ENCODE peak calls at places on chromosomes 11 and 22, in four cellular contexts. T is brain microvascular endothelial cell, A is pancreas, I is cardiac muscle cell. E is an unnamed sample.

GRCh38 chr11:117657801-117658200 is 139.2 kb downstream of the DSCAML1 start:
- DNase-seq in I (no peak), T (no peak), A (no peak), E (no peak)

GRCh38 chr11:80282643-80283042 is 841.8 kb upstream of the TENM4 start:
- DNase-seq in T (no peak), I (no peak), A (no peak), E (no peak)

GRCh38 chr22:32354360-32355351 is 3.0 kb upstream of the RFPL3 start:
- DNase-seq in A (no peak), T (peak), I (peak), E (no peak)

GRCh38 chr22:49788492-49788891 is 39.2 kb downstream of the BRD1 start:
- DNase-seq in A (no peak), T (no peak), I (peak), E (peak)

GRCh38 chr11:103395612-103396011 is 286.4 kb downstream of the DYNC2H1 start:
- DNase-seq in T (peak), A (no peak), I (peak), E (no peak)

GRCh38 chr11:23674866-23675265 is 814.6 kb upstream of the CCDC179 start:
- DNase-seq in T (no peak), I (no peak), A (no peak), E (no peak)

GRCh38 chr22:26737262-26737661 is 79.9 kb downstream of the MIAT start:
- DNase-seq in A (no peak), T (no peak), I (no peak), E (no peak)

GRCh38 chr22:26805131-26805530 is 147.7 kb downstream of the MIAT start:
- DNase-seq in A (no peak), I (no peak), T (no peak), E (no peak)

GRCh38 chr11:102244681-102245409 is 72.4 kb upstream of the BIRC3 start:
- DNase-seq in A (no peak), I (peak), T (peak), E (no peak)

GRCh38 chr22:30262917-30263741 is 3.5 kb downstream of the OSM start:
- DNase-seq in A (peak), I (peak), T (no peak), E (peak)

GRCh38 chr11:13761250-13761649 is 92.8 kb downstream of the FAR1 start:
- DNase-seq in A (no peak), T (peak), I (no peak), E (no peak)

GRCh38 chr11:35237860-35238715 is 99.1 kb downstream of the CD44 start:
- DNase-seq in I (peak), T (peak), A (no peak), E (no peak)

GRCh38 chr22:28829358-28830181 is 29.2 kb upstream of the XBP1 start:
- DNase-seq in A (peak), T (peak), I (peak), E (peak)
- H3K27ac ChIP-seq in A (peak), T (no peak), I (peak), E (peak)

DNA sequence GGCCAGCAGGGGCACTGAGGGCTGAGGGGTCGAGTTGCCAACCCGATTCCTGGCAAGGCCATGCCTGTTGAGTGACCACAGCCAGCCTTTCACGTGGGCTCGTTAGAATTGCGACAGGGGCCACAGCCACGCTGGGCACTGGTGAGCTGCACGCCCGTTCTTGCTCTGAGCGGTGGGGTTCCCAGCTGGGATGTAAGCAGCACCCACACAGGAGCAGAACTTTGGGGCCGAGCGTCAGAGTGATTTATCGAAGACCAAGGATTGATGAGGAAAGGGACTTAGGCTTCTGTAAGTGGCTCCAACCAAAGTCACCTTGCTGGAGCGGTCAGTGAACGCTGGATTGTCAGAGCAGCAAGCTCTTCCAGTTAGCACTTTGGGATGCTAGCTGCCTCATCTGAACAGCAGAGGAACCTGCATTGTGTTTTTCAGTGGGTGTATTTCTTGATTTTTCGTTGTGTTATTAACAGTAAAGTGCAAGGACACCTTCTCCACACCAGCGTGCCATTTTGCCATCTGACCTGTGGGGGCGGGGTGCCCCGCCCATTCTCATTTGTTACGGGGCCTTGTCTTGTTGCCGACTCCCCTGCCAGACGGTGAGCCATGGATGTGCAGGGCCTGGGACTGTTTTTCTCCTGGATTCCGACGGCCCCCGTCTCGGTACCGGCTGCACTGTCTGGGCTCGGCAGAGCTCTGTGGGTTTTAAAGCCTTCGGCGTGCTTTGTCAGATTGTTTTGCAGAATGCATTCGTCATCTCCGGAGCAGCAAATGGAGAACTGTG is 202.5 kb downstream of the TBC1D22A start:
- DNase-seq in I (no peak), A (no peak), T (no peak), E (no peak)
- TF ChIP-seq CTCF in I (no peak), A (no peak), T (no peak), E (no peak)

GRCh38 chr11:7522546-7522945 is 8.7 kb downstream of the PPFIBP2 start:
- DNase-seq in T (no peak), I (no peak), A (no peak), E (no peak)

GRCh38 chr11:7518811-7519562 is 5.2 kb downstream of the PPFIBP2 start:
- DNase-seq in T (no peak), I (no peak), A (no peak), E (no peak)

GRCh38 chr11:7522106-7522505 is 8.3 kb downstream of the PPFIBP2 start:
- DNase-seq in A (no peak), T (no peak), I (no peak), E (no peak)

GRCh38 chr11:7520981-7521487 is 7.2 kb downstream of the PPFIBP2 start:
- DNase-seq in I (no peak), T (no peak), A (no peak), E (no peak)

GRCh38 chr11:7520011-7520942 is 6.5 kb downstream of the PPFIBP2 start:
- DNase-seq in I (no peak), A (no peak), T (no peak), E (no peak)
- H3K27ac ChIP-seq in I (no peak), A (no peak), T (no peak), E (peak)

GRCh38 chr11:45895553-45896259 is 10.3 kb downstream of the MAPK8IP1 start:
- DNase-seq in I (no peak), T (no peak), A (peak), E (no peak)
- TF ChIP-seq CTCF in I (no peak), T (no peak), A (no peak), E (no peak)

GRCh38 chr11:83408946-83409345 is 122.8 kb upstream of the CCDC90B start:
- DNase-seq in I (no peak), T (no peak), A (no peak), E (no peak)

GRCh38 chr11:83409476-83409875 is 123.3 kb upstream of the CCDC90B start:
- DNase-seq in I (no peak), A (peak), T (no peak), E (no peak)

GRCh38 chr11:83409891-83410290 is 123.7 kb upstream of the CCDC90B start:
- DNase-seq in T (no peak), I (no peak), A (peak), E (no peak)

DNA sequence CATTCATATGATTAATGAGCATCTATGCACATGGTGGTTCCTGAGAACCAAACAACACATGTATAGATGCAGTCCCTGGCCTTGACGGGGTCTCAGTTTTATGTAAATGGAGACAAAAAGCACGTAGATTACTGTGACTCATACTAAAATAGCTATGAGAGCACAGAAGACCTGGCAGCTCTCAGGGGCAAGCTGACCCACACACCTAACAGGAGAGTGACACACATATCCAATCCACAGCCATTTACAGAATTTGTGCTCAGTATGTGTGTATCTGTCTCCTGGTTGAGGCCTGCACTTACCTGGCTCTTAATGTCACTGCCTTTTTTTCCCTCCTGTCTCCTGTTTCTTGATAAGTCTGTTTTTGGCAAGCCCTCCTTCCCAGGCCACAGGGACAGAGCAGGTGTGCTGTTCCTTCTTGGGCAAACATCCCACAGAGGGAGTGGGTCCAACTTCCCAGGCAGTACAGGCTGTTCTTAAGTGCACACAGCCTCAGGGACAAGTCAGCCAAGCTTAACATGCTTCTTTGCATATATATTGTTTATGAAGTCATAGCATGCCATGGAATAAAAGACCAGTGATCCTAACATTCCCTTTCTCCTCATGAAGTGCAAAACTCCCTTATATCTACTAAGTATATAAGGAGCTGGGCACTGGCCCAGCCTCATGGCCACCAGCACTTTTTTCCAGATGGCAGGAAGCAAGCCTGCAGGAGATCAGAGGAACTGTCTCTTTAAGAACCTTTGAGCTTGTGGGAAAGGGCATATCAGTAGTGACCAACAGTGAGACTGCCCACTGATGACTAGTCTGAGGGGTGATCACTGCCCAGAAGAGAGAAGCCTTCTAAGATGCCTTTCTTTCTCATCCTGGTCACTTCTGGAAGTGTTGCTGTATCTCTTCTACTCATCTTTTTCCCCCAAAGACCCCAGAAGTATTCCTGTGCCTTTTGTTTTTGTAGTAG is 124.7 kb upstream of the CCDC90B start:
- DNase-seq in A (peak), I (no peak), T (no peak), E (no peak)
- H3K27ac ChIP-seq in A (peak), I (no peak), T (no peak), E (no peak)

DNA sequence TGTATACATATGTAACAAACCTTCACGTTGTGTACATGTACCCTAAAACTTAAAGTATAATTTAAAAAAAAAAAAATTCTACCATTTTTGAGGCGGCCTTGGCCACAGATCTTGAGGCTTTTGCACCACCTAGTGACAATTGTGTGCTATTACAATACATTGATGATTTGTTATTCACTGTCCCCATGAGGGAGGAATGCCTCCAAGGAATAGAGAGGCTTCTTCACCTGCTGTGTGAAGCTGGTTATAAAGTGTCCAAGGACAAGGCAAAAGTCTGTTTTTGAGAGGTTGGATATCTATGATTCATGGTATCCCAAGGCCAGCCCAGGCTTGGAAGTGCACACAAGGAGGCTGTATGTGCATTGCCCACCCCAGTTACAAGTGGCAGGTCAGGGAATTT is 30.7 kb downstream of the SLC22A25 start:
- DNase-seq in I (peak), A (no peak), T (peak), E (no peak)
- TF ChIP-seq CTCF in I (peak), A (peak), T (peak), E (peak)

GRCh38 chr11:39673994-39674393 is 1785.5 kb downstream of the LRRC4C start:
- DNase-seq in A (no peak), T (no peak), I (no peak), E (no peak)
- H3K27ac ChIP-seq in A (no peak), T (no peak), I (no peak), E (no peak)

GRCh38 chr11:9455722-9456121 is 5.1 kb upstream of the ZNF143 start:
- DNase-seq in I (no peak), A (no peak), T (no peak), E (no peak)
- TF ChIP-seq CTCF in I (no peak), A (no peak), T (no peak), E (no peak)

GRCh38 chr11:121372028-121372427 is 79.5 kb downstream of the SC5D start:
- DNase-seq in T (no peak), A (no peak), I (no peak), E (no peak)

GRCh38 chr11:121376135-121376534 is 76.0 kb upstream of the SORL1 start:
- DNase-seq in T (no peak), A (no peak), I (no peak), E (no peak)

GRCh38 chr11:121369366-121369765 is 76.8 kb downstream of the SC5D start:
- DNase-seq in T (no peak), I (no peak), A (no peak), E (no peak)

GRCh38 chr11:121374286-121374985 is 77.7 kb upstream of the SORL1 start:
- DNase-seq in A (no peak), I (no peak), T (no peak), E (no peak)

DNA sequence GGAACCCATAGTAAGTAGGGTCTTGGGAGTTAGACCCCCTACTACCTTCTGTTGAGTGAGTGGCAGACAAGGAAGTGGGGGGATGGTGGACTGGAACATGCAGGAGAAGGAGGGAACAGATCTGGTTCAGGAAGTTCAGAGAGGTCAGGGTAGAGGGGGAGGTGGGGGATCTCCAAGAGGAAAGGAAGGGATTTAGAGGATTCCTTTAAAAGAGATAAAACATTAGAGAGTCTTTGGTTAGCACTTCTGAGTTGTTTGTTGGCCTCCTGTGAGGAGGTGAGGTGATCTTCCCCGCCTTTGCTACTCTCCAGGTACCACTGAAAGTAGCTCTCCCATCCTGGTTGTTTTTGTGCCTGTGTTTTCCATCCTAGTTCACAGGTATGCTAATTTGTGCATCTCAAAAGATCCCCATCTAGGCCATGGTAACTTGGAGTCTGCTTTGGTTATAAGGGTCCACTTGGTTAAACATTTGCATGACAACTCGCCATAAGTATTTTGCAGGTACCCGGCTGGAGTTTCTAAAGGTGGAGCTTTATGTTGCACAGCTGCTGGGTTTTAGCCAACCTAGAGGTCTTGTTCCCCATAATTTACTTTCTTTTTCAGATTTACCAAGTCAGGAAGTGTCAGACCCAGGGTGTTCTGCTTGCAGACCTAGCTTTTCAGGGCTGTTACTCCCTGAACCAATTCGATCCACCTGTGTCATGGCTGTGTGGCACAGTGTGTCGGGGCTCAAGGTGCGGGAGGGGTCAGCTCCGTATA is 79.3 kb upstream of the SORL1 start:
- DNase-seq in I (no peak), T (no peak), A (no peak), E (no peak)
- H3K27ac ChIP-seq in I (no peak), T (no peak), A (no peak), E (no peak)

GRCh38 chr11:108960498-108960897 is 295.6 kb downstream of the DDX10 start:
- DNase-seq in I (no peak), A (no peak), T (no peak), E (no peak)

GRCh38 chr11:108959124-108959761 is 294.4 kb downstream of the DDX10 start:
- DNase-seq in T (peak), A (no peak), I (no peak), E (no peak)

GRCh38 chr11:108961095-108961494 is 296.2 kb downstream of the DDX10 start:
- DNase-seq in A (no peak), T (no peak), I (no peak), E (no peak)

GRCh38 chr11:108959874-108960273 is 295.0 kb downstream of the DDX10 start:
- DNase-seq in T (no peak), I (no peak), A (no peak), E (no peak)

GRCh38 chr11:108958446-108959123 is 293.7 kb downstream of the DDX10 start:
- DNase-seq in A (no peak), T (peak), I (peak), E (no peak)
- TF ChIP-seq CTCF in A (no peak), T (no peak), I (no peak), E (no peak)

E was measured in lower lobe of right lung.